ENCODE peak calls at places on chromosomes 6 and 20, in five cellular contexts. H is HCT116, X is HepG2, N is H1, L is SK-N-SH. C is an unnamed sample.

GRCh38 chr6:116392158-116393032 is 21.6 kb downstream of the DSE start:
- DNase-seq in H (no peak), X (no peak), N (no peak), L (no peak), C (no peak)

GRCh38 chr6:129773304-129773703 is 63.3 kb upstream of the ARHGAP18 start:
- DNase-seq in H (no peak), X (no peak), N (no peak), L (no peak), C (no peak)

GRCh38 chr6:17061097-17061496 is 40.8 kb upstream of the STMND1 start:
- DNase-seq in H (no peak), X (no peak), N (no peak), L (no peak), C (no peak)

GRCh38 chr6:21769405-21769851 is 175.9 kb downstream of the SOX4 start:
- DNase-seq in H (no peak), X (no peak), N (no peak), L (no peak), C (no peak)

GRCh38 chr6:15791401-15792137 is 128.7 kb upstream of the DTNBP1 start:
- DNase-seq in H (no peak), X (peak), N (no peak), L (no peak), C (no peak)

GRCh38 chr6:170277893-170278742 is 12.8 kb downstream of the DLL1 start:
- DNase-seq in H (no peak), X (no peak), N (no peak), L (no peak), C (no peak)

GRCh38 chr6:42710316-42710715 is 12.1 kb downstream of the PRPH2 start:
- DNase-seq in H (no peak), X (no peak), N (no peak), L (no peak), C (no peak)

GRCh38 chr20:58381627-58382026 is 7.4 kb upstream of the VAPB start:
- DNase-seq in H (no peak), X (no peak), N (no peak), L (no peak), C (no peak)

GRCh38 chr6:10343320-10343719 is 71.6 kb downstream of the TFAP2A start:
- DNase-seq in H (no peak), X (no peak), N (no peak), L (no peak), C (peak)

GRCh38 chr6:25341923-25342619 is 62.9 kb downstream of the CARMIL1 start:
- DNase-seq in H (no peak), X (no peak), N (no peak), L (no peak), C (no peak)

GRCh38 chr20:38873050-38873581 is 53.1 kb upstream of the FAM83D start:
- DNase-seq in H (no peak), X (no peak), N (no peak), L (no peak), C (no peak)

GRCh38 chr20:19757487-19757972 is 528 bp upstream of the RIN2 start:
- DNase-seq in H (no peak), X (peak), N (peak), L (peak), C (peak)

GRCh38 chr6:21869085-21869771 is 275.7 kb downstream of the SOX4 start:
- DNase-seq in H (no peak), X (no peak), N (no peak), L (no peak), C (no peak)

GRCh38 chr6:70599187-70599586 is 32.5 kb downstream of the SDHAF4 start:
- DNase-seq in H (no peak), X (no peak), N (no peak), L (no peak), C (no peak)

GRCh38 chr6:113184736-113185135 is 672.4 kb upstream of the MARCKS start:
- DNase-seq in H (no peak), X (no peak), N (no peak), L (no peak), C (no peak)

GRCh38 chr20:54123587-54124180 is 50.1 kb downstream of the CYP24A1 start:
- DNase-seq in H (peak), X (peak), N (peak), L (no peak), C (peak)

GRCh38 chr6:30446259-30446658 is 43.0 kb upstream of the HLA-E start:
- DNase-seq in H (no peak), X (no peak), N (no peak), L (no peak), C (no peak)

GRCh38 chr6:56199956-56200355 is 47.4 kb downstream of the COL21A1 start:
- DNase-seq in H (no peak), X (no peak), N (no peak), L (no peak), C (no peak)

GRCh38 chr6:70874181-70874913 is 82.5 kb downstream of the B3GAT2 start:
- DNase-seq in H (no peak), X (no peak), N (no peak), L (no peak), C (peak)

GRCh38 chr6:5315883-5316282 is 54.6 kb downstream of the FARS2 start:
- DNase-seq in H (no peak), X (no peak), N (no peak), L (peak), C (no peak)

GRCh38 chr6:142702501-142703460 is 242.2 kb downstream of the HIVEP2 start:
- DNase-seq in H (no peak), X (no peak), N (no peak), L (peak), C (no peak)

GRCh38 chr6:12941422-12941821 is 224.9 kb downstream of the PHACTR1 start:
- DNase-seq in H (no peak), X (no peak), N (no peak), L (no peak), C (no peak)

GRCh38 chr6:43900560-43901329 is 130.7 kb downstream of the VEGFA start:
- DNase-seq in H (no peak), X (peak), N (no peak), L (no peak), C (no peak)

GRCh38 chr6:146028250-146028789 is 542 bp upstream of the GRM1 start:
- DNase-seq in H (no peak), X (peak), N (peak), L (peak), C (peak)

GRCh38 chr20:49415005-49415663 is 67.3 kb downstream of the KCNB1 start:
- DNase-seq in H (no peak), X (no peak), N (no peak), L (no peak), C (no peak)

GRCh38 chr20:63494420-63495166 is 4.3 kb downstream of the EEF1A2 start:
- DNase-seq in H (no peak), X (no peak), N (no peak), L (no peak), C (no peak)

GRCh38 chr6:139402935-139403386 is 28.5 kb upstream of the CITED2 start:
- DNase-seq in H (no peak), X (no peak), N (no peak), L (no peak), C (no peak)

GRCh38 chr6:108732101-108732870 is 115.9 kb upstream of the ARMC2 start:
- DNase-seq in H (peak), X (no peak), N (no peak), L (no peak), C (no peak)

GRCh38 chr20:20740595-20740994 is 28.2 kb upstream of the RALGAPA2 start:
- DNase-seq in H (no peak), X (no peak), N (no peak), L (no peak), C (no peak)

GRCh38 chr6:116969211-116969863 is 92.3 kb downstream of the RFX6 start:
- DNase-seq in H (peak), X (peak), N (no peak), L (peak), C (peak)

GRCh38 chr6:35534396-35535170 is 21.9 kb upstream of the TULP1 start:
- DNase-seq in H (no peak), X (no peak), N (no peak), L (peak), C (no peak)

GRCh38 chr6:56250266-56250665 is 2.9 kb upstream of the COL21A1 start:
- DNase-seq in H (no peak), X (no peak), N (no peak), L (no peak), C (no peak)

GRCh38 chr6:28281288-28282064 is at the start of gene PGBD1:
- DNase-seq in H (peak), X (peak), N (peak), L (peak), C (peak)

GRCh38 chr6:11586574-11586973 is 49.0 kb downstream of the TMEM170B start:
- DNase-seq in H (no peak), X (no peak), N (no peak), L (no peak), C (no peak)

GRCh38 chr6:109821494-109821893 is 130.4 kb downstream of the FIG4 start:
- DNase-seq in H (no peak), X (no peak), N (no peak), L (no peak), C (no peak)

GRCh38 chr6:19415605-19416326 is 421.4 kb upstream of the ID4 start:
- DNase-seq in H (peak), X (no peak), N (no peak), L (no peak), C (no peak)

GRCh38 chr20:15930324-15931305 is 642.6 kb downstream of the KIF16B start:
- DNase-seq in H (no peak), X (peak), N (no peak), L (peak), C (peak)

GRCh38 chr6:144320746-144321145 is 35.6 kb downstream of the UTRN start:
- DNase-seq in H (no peak), X (no peak), N (no peak), L (no peak), C (no peak)

GRCh38 chr6:157036245-157036681 is 259.1 kb downstream of the ARID1B start:
- DNase-seq in H (no peak), X (no peak), N (no peak), L (no peak), C (no peak)

GRCh38 chr6:111764238-111765182 is 108.7 kb downstream of the FYN start:
- DNase-seq in H (no peak), X (no peak), N (no peak), L (no peak), C (no peak)
- TF ChIP-seq JUND in H (no peak), X (no peak), N (no peak), L (no peak), C (no peak)

DNA sequence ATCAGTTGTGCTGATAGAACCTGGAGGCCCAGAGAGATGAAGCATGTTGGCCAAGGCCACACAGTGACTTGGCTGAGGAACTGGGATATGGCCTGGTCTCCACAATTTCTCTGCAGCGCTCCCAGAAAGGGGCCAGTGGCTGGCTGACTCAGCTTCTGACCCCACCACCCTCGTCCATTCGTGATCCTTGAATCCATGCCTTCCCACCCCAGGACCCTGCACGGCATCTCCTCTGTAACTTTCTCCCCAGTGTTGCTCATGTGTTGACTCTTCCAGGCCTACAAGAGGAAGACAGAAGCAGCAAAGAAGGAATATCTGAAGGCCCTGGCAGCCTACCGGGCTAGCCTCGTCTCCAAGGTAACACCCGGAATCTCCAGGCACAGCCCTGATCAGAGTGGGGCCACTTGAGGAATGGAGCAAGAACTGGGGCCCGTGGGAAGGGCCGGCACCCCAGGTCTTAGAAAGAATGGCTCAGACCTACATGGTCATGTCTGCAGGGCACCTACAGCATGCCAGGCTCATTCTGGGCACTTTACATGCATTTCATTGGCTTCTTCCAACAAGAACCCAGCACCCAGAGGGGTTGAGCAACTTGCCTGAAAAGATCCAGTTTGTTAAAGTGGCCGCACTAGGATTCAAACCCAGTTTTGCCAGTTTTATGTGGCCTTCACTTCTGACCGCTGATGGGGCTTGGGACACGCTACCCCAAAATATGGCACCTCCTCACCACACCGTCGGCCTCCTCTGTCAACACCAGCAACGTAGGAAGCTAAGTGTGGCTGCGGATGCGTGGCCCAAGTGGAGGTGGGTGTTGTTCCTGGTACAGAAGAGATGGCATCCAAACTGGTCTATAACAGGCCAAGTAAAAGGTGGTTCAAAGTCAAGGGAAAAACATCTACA is 122.2 kb downstream of the JPH2 start:
- DNase-seq in H (no peak), X (no peak), N (no peak), L (no peak), C (no peak)
- TF ChIP-seq JUND in H (no peak), X (no peak), N (no peak), L (no peak), C (no peak)

GRCh38 chr20:8673116-8673515 is 395.8 kb upstream of the PLCB4 start:
- DNase-seq in H (no peak), X (no peak), N (no peak), L (no peak), C (no peak)

GRCh38 chr20:8670900-8671229 is 398.0 kb upstream of the PLCB4 start:
- DNase-seq in H (no peak), X (no peak), N (no peak), L (peak), C (no peak)

GRCh38 chr20:8670207-8670899 is 398.5 kb upstream of the PLCB4 start:
- DNase-seq in H (no peak), X (no peak), N (no peak), L (no peak), C (no peak)

GRCh38 chr20:8667306-8667705 is 401.6 kb upstream of the PLCB4 start:
- DNase-seq in H (no peak), X (no peak), N (no peak), L (no peak), C (no peak)

GRCh38 chr20:8671366-8671943 is 397.4 kb upstream of the PLCB4 start:
- DNase-seq in H (no peak), X (no peak), N (no peak), L (no peak), C (no peak)
- TF ChIP-seq JUND in H (no peak), X (no peak), N (no peak), L (no peak), C (no peak)

GRCh38 chr6:165985926-165986646 is 181.6 kb downstream of the TBXT start:
- DNase-seq in H (no peak), X (no peak), N (peak), L (no peak), C (no peak)

GRCh38 chr6:165984743-165985142 is 182.9 kb downstream of the TBXT start:
- DNase-seq in H (no peak), X (no peak), N (no peak), L (no peak), C (no peak)

GRCh38 chr6:165983112-165984072 is 184.3 kb downstream of the TBXT start:
- DNase-seq in H (no peak), X (no peak), N (no peak), L (no peak), C (no peak)

GRCh38 chr6:165986647-165987482 is 180.8 kb downstream of the TBXT start:
- DNase-seq in H (no peak), X (no peak), N (peak), L (peak), C (peak)

GRCh38 chr6:165985281-165985925 is 182.2 kb downstream of the TBXT start:
- DNase-seq in H (no peak), X (no peak), N (no peak), L (no peak), C (no peak)
- TF ChIP-seq JUND in H (no peak), X (no peak), N (no peak), L (no peak), C (no peak)

GRCh38 chr6:160222491-160222890 is 36.1 kb downstream of the SLC22A2 start:
- DNase-seq in H (no peak), X (no peak), N (peak), L (no peak), C (no peak)

GRCh38 chr6:160227769-160228161 is 30.9 kb downstream of the SLC22A2 start:
- DNase-seq in H (no peak), X (no peak), N (no peak), L (no peak), C (no peak)

GRCh38 chr6:160224599-160225237 is 33.9 kb downstream of the SLC22A2 start:
- DNase-seq in H (no peak), X (no peak), N (no peak), L (no peak), C (no peak)

GRCh38 chr6:160227038-160227768 is 31.4 kb downstream of the SLC22A2 start:
- DNase-seq in H (no peak), X (no peak), N (no peak), L (no peak), C (no peak)

DNA sequence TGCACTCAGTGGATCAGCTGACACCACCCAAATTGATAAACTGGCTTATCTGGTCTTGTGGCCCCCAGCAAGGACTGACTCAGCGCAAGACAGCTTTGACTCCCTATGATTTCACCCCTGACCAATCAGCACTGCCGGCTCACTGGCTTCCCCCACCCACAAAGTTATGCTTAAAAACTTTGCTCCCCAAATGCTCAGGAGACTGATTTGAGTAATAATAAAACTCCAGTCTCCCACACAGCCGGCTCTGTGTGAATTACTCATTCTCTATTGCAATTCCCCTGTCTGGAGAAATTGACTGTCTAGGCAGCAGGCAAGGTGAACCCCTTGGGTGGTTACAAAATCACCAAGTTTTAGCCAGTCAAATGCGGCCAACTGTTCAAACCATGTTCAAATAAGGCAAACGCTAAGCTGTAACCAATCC is 32.5 kb downstream of the SLC22A2 start:
- DNase-seq in H (no peak), X (no peak), N (no peak), L (no peak), C (no peak)
- TF ChIP-seq JUND in H (no peak), X (no peak), N (no peak), L (no peak), C (no peak)

GRCh38 chr20:32359633-32360332 is 1.7 kb downstream of the ASXL1 start:
- DNase-seq in H (no peak), X (no peak), N (no peak), L (peak), C (peak)

GRCh38 chr20:32357869-32358631 is at the start of gene ASXL1:
- DNase-seq in H (peak), X (peak), N (peak), L (peak), C (peak)

GRCh38 chr20:32358883-32359632 is 927 bp downstream of the ASXL1 start:
- DNase-seq in H (no peak), X (peak), N (peak), L (peak), C (peak)

GRCh38 chr20:32358632-32358882 is 426 bp downstream of the ASXL1 start:
- DNase-seq in H (no peak), X (no peak), N (no peak), L (no peak), C (no peak)

DNA sequence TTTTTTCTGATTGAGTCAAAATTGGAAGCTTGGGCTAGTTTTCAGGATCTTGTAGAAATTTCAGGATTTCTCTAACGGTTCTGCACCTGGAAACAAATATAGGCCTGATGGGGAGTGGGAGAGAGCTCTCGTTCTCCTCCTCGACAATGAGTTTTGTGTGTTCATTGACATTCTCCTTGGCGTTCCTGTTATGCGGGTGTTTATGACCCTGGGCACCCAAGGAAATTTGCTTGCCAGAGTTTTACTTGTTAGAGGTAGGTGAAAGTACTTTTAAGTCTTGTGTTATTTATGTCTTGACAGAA is 2.2 kb downstream of the ASXL1 start:
- DNase-seq in H (no peak), X (no peak), N (no peak), L (no peak), C (no peak)
- TF ChIP-seq JUND in H (no peak), X (no peak), N (no peak), L (no peak), C (no peak)

GRCh38 chr20:22775256-22775655 is 190.9 kb upstream of the FOXA2 start:
- DNase-seq in H (no peak), X (no peak), N (no peak), L (no peak), C (no peak)
- TF ChIP-seq JUND in H (no peak), X (no peak), N (no peak), L (no peak), C (no peak)

GRCh38 chr6:3749991-3750323 is 1.6 kb downstream of the PXDC1 start:
- DNase-seq in H (no peak), X (peak), N (no peak), L (no peak), C (no peak)
- TF ChIP-seq JUND in H (no peak), X (no peak), N (no peak), L (no peak), C (no peak)